ENCODE peak calls at places on chromosome 2, in five cellular contexts. F is BE2C, M is AG04450, K is NB4, U is Peyer's patch. T is an unnamed sample.
A peak's percentile ranks its signal among the peaks of the same experiment; 100 is the strongest.

GRCh38 chr2:64873472-64873924 is 115.7 kb upstream of the SLC1A4 start:
- DNase-seq in F (peak; percentile 69), M (no peak), K (peak; percentile 77), U (peak; percentile 91), T (peak; percentile 82)

GRCh38 chr2:171180229-171180937 is 19.7 kb upstream of the TLK1 start:
- DNase-seq in F (no peak), M (no peak), K (no peak), U (no peak), T (peak; percentile 58)

GRCh38 chr2:30690126-30690561 is 117.1 kb downstream of the CAPN13 start:
- DNase-seq in F (no peak), M (no peak), K (no peak), U (no peak), T (no peak)

GRCh38 chr2:195721042-195721441 is 64.0 kb downstream of the SLC39A10 start:
- DNase-seq in F (no peak), M (no peak), K (no peak), U (no peak), T (no peak)

GRCh38 chr2:46985512-46985911 is 69.9 kb upstream of the MCFD2 start:
- DNase-seq in F (no peak), M (no peak), K (peak; percentile 52), U (peak; percentile 68), T (peak; percentile 69)

GRCh38 chr2:122652670-122653069 is 897.2 kb downstream of the TSN start:
- DNase-seq in F (no peak), M (no peak), K (no peak), U (no peak), T (no peak)

GRCh38 chr2:69734040-69734611 is 7.8 kb upstream of the ANXA4 start:
- DNase-seq in F (no peak), M (no peak), K (peak; percentile 74), U (no peak), T (no peak)

GRCh38 chr2:215901796-215902195 is 111.6 kb downstream of the MREG start:
- DNase-seq in F (no peak), M (no peak), K (no peak), U (no peak), T (no peak)

GRCh38 chr2:109166811-109167210 is 37.8 kb downstream of the SH3RF3 start:
- DNase-seq in F (no peak), M (no peak), K (peak; percentile 81), U (no peak), T (no peak)

GRCh38 chr2:130844161-130844560 is 7.4 kb downstream of the ARHGEF4 start:
- DNase-seq in F (no peak), M (no peak), K (no peak), U (no peak), T (no peak)

GRCh38 chr2:176664478-176664877 is 395.2 kb downstream of the MTX2 start:
- DNase-seq in F (no peak), M (no peak), K (no peak), U (no peak), T (no peak)

GRCh38 chr2:71776227-71776626 is 322.9 kb downstream of the DYSF start:
- DNase-seq in F (no peak), M (no peak), K (no peak), U (no peak), T (no peak)

GRCh38 chr2:161416633-161417427 is 733 bp downstream of the TBR1 start:
- DNase-seq in F (no peak), M (no peak), K (no peak), U (no peak), T (no peak)

GRCh38 chr2:31284107-31284506 is 50.2 kb downstream of the EHD3 start:
- DNase-seq in F (no peak), M (no peak), K (no peak), U (no peak), T (no peak)

GRCh38 chr2:130349174-130349573 is 6.5 kb downstream of the IMP4 start:
- DNase-seq in F (no peak), M (no peak), K (no peak), U (no peak), T (no peak)

GRCh38 chr2:95351080-95351915 is 51.2 kb upstream of the FAHD2A start:
- DNase-seq in F (no peak), M (no peak), K (no peak), U (peak; percentile 27), T (no peak)

GRCh38 chr2:105626391-105626990 is 118.2 kb upstream of the NCK2 start:
- DNase-seq in F (no peak), M (no peak), K (no peak), U (no peak), T (no peak)

GRCh38 chr2:209771474-209772292 is at the start of gene UNC80:
- DNase-seq in F (peak; percentile 72), M (peak; percentile 4), K (no peak), U (no peak), T (no peak)

GRCh38 chr2:234483568-234484251 is 13.2 kb downstream of the ARL4C start:
- DNase-seq in F (no peak), M (no peak), K (peak; percentile 62), U (peak; percentile 81), T (peak; percentile 77)

GRCh38 chr2:15693926-15694588 is 102.4 kb downstream of the DDX1 start:
- DNase-seq in F (no peak), M (no peak), K (peak; percentile 79), U (no peak), T (no peak)

GRCh38 chr2:20190862-20191713 is 33.8 kb downstream of the SDC1 start:
- DNase-seq in F (peak; percentile 69), M (peak; percentile 18), K (peak; percentile 49), U (peak; percentile 74), T (peak; percentile 80)

GRCh38 chr2:225070811-225071210 is 28.5 kb upstream of the DOCK10 start:
- DNase-seq in F (no peak), M (no peak), K (no peak), U (no peak), T (no peak)
- H3K4me3 ChIP-seq in F (no peak overlapping the region), M (no peak overlapping the region), K (no peak overlapping the region), U (no peak overlapping the region), T (no peak overlapping the region)

GRCh38 chr2:182649316-182649715 is 66.7 kb upstream of the DNAJC10 start:
- DNase-seq in F (peak; percentile 15), M (no peak), K (peak; percentile 46), U (no peak), T (peak; percentile 37)
- TF ChIP-seq CTCF in F (peak; percentile 53), M (peak; percentile 69), K (peak; percentile 43), U (peak; percentile 18), T (peak; percentile 31)

GRCh38 chr2:181462032-181462431 is 4.8 kb downstream of the ITGA4 start:
- DNase-seq in F (no peak), M (no peak), K (no peak), U (no peak), T (peak; percentile 59)

GRCh38 chr2:181461056-181461630 is 4.0 kb downstream of the ITGA4 start:
- DNase-seq in F (no peak), M (no peak), K (peak; percentile 69), U (peak; percentile 54), T (peak; percentile 66)

GRCh38 chr2:181458881-181459280 is 1.7 kb downstream of the ITGA4 start:
- DNase-seq in F (no peak), M (no peak), K (peak; percentile 56), U (no peak), T (no peak)

GRCh38 chr2:181457741-181458425 is 697 bp downstream of the ITGA4 start:
- DNase-seq in F (peak; percentile 5), M (peak; percentile 7), K (peak; percentile 95), U (peak; percentile 81), T (peak; percentile 84)

GRCh38 chr2:181459646-181460045 is 2.5 kb downstream of the ITGA4 start:
- DNase-seq in F (no peak), M (no peak), K (peak; percentile 30), U (no peak), T (no peak)
- H3K4me3 ChIP-seq in F (no peak overlapping the region), M (no peak overlapping the region), K (peak overlapping the region; percentile 97), U (peak overlapping the region; percentile 62), T (peak overlapping the region; percentile 95)

GRCh38 chr2:192741889-192742288 is 547.2 kb upstream of the TMEFF2 start:
- DNase-seq in F (peak; percentile 18), M (no peak), K (peak; percentile 8), U (no peak), T (no peak)
- TF ChIP-seq CTCF in F (peak; percentile 64), M (no peak), K (no peak), U (no peak), T (no peak)

DNA sequence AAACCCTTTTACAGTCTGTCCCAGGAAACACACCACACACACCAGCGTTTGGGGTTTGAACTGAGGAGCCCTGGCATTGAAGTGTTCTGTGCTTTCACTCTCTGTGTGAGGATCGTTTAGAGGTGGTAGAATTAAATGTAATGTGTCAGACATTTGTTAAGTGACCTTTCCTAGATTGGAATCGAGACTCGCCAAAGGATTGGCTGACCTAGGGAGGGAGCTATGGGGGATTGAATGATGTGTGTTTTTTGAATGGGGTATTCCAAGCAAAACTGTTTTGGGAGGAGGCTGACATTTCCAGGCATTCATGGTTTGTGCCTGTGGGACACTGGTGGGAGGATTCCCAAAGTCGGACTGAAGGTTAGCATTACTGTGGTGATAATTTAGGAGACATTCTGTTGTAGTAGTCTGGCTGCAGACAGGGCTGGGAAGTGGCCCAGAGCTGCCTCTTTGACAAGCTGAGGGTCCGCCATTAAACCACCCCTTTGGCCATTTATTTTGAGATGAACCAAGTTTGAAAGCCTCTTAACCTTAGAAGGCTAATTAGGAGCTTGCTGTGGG is 1.7 kb downstream of the MYO1B start:
- DNase-seq in F (peak; percentile 41), M (no peak), K (no peak), U (no peak), T (no peak)
- H3K4me3 ChIP-seq in F (peak overlapping the region; percentile 89), M (peak overlapping the region; percentile 91), K (peak overlapping the region; percentile 77), U (peak overlapping the region; percentile 90), T (no peak overlapping the region)

T was measured in GM12865.